ENCODE peak calls at places on chromosomes 2 and 18, in six cellular contexts. One of them, this sample, is unnamed.

GRCh38 chr2:221810216-221810615 is 238.1 kb upstream of the EPHA4 start:
- DNase-seq in keratinocyte: no peak
- DNase-seq in fibroblast of lung: no peak
- DNase-seq in HL-60: no peak
- DNase-seq in HCT116: no peak
- DNase-seq in spleen: no peak
- DNase-seq in this sample: no peak

GRCh38 chr2:207749873-207750272 is 19.8 kb downstream of the FZD5 start:
- DNase-seq in keratinocyte: no peak
- DNase-seq in fibroblast of lung: peak; percentile 59
- DNase-seq in HL-60: no peak
- DNase-seq in HCT116: no peak
- DNase-seq in spleen: no peak
- DNase-seq in this sample: no peak

GRCh38 chr2:30252723-30253688 is 21.7 kb downstream of the LBH start:
- DNase-seq in keratinocyte: no peak
- DNase-seq in fibroblast of lung: peak; percentile 97
- DNase-seq in HL-60: no peak
- DNase-seq in HCT116: no peak
- DNase-seq in spleen: no peak
- DNase-seq in this sample: no peak

GRCh38 chr2:189411860-189412259 is 29.4 kb upstream of the WDR75 start:
- DNase-seq in keratinocyte: peak; percentile 21
- DNase-seq in fibroblast of lung: peak; percentile 94
- DNase-seq in HL-60: no peak
- DNase-seq in HCT116: no peak
- DNase-seq in spleen: no peak
- DNase-seq in this sample: no peak

GRCh38 chr2:3102915-3103569 is 274.6 kb downstream of the EIPR1 start:
- DNase-seq in keratinocyte: no peak
- DNase-seq in fibroblast of lung: no peak
- DNase-seq in HL-60: no peak
- DNase-seq in HCT116: no peak
- DNase-seq in spleen: peak; percentile 48
- DNase-seq in this sample: no peak

GRCh38 chr2:200448460-200448859 is 61.4 kb downstream of the KCTD18 start:
- DNase-seq in keratinocyte: no peak
- DNase-seq in fibroblast of lung: no peak
- DNase-seq in HL-60: no peak
- DNase-seq in HCT116: no peak
- DNase-seq in spleen: no peak
- DNase-seq in this sample: no peak

GRCh38 chr2:205895981-205896655 is 189.9 kb downstream of the INO80D start:
- DNase-seq in keratinocyte: no peak
- DNase-seq in fibroblast of lung: no peak
- DNase-seq in HL-60: no peak
- DNase-seq in HCT116: no peak
- DNase-seq in spleen: no peak
- DNase-seq in this sample: no peak

GRCh38 chr18:56789004-56789888 is 138.1 kb downstream of the WDR7 start:
- DNase-seq in keratinocyte: peak; percentile 5
- DNase-seq in fibroblast of lung: no peak
- DNase-seq in HL-60: no peak
- DNase-seq in HCT116: peak; percentile 23
- DNase-seq in spleen: no peak
- DNase-seq in this sample: no peak

GRCh38 chr2:201618744-201619654 is 24.3 kb downstream of the TMEM237 start:
- DNase-seq in keratinocyte: no peak
- DNase-seq in fibroblast of lung: peak; percentile 56
- DNase-seq in HL-60: no peak
- DNase-seq in HCT116: no peak
- DNase-seq in spleen: peak; percentile 81
- DNase-seq in this sample: no peak

GRCh38 chr2:126668254-126668653 is 12.3 kb downstream of the GYPC start:
- DNase-seq in keratinocyte: no peak
- DNase-seq in fibroblast of lung: no peak
- DNase-seq in HL-60: no peak
- DNase-seq in HCT116: no peak
- DNase-seq in spleen: no peak
- DNase-seq in this sample: no peak

GRCh38 chr2:233005096-233005495 is 8.0 kb downstream of the NGEF start:
- DNase-seq in keratinocyte: no peak
- DNase-seq in fibroblast of lung: no peak
- DNase-seq in HL-60: no peak
- DNase-seq in HCT116: no peak
- DNase-seq in spleen: peak; percentile 53
- DNase-seq in this sample: no peak

GRCh38 chr2:202376460-202377307 is 557 bp downstream of the BMPR2 start:
- DNase-seq in keratinocyte: no peak
- DNase-seq in fibroblast of lung: no peak
- DNase-seq in HL-60: no peak
- DNase-seq in HCT116: no peak
- DNase-seq in spleen: peak; percentile 88
- DNase-seq in this sample: no peak

GRCh38 chr2:96164459-96165184 is 19.4 kb upstream of the DUSP2 start:
- DNase-seq in keratinocyte: no peak
- DNase-seq in fibroblast of lung: no peak
- DNase-seq in HL-60: no peak
- DNase-seq in HCT116: no peak
- DNase-seq in spleen: peak; percentile 88
- DNase-seq in this sample: no peak

GRCh38 chr18:23837591-23837990 is 148.3 kb downstream of the LAMA3 start:
- DNase-seq in keratinocyte: no peak
- DNase-seq in fibroblast of lung: peak; percentile 90
- DNase-seq in HL-60: no peak
- DNase-seq in HCT116: no peak
- DNase-seq in spleen: no peak
- DNase-seq in this sample: peak; percentile 60

GRCh38 chr2:170554278-170554955 is 160.7 kb upstream of the SP5 start:
- DNase-seq in keratinocyte: no peak
- DNase-seq in fibroblast of lung: peak; percentile 54
- DNase-seq in HL-60: no peak
- DNase-seq in HCT116: no peak
- DNase-seq in spleen: no peak
- DNase-seq in this sample: no peak

GRCh38 chr2:192828175-192828574 is 633.4 kb upstream of the TMEFF2 start:
- DNase-seq in keratinocyte: no peak
- DNase-seq in fibroblast of lung: no peak
- DNase-seq in HL-60: no peak
- DNase-seq in HCT116: no peak
- DNase-seq in spleen: peak; percentile 56
- DNase-seq in this sample: no peak

GRCh38 chr2:215793747-215794595 is 219.4 kb downstream of the MREG start:
- DNase-seq in keratinocyte: peak; percentile 35
- DNase-seq in fibroblast of lung: peak; percentile 99
- DNase-seq in HL-60: peak; percentile 64
- DNase-seq in HCT116: peak; percentile 39
- DNase-seq in spleen: no peak
- DNase-seq in this sample: peak; percentile 88

GRCh38 chr18:8081267-8081666 is 514.2 kb downstream of the PTPRM start:
- DNase-seq in keratinocyte: no peak
- DNase-seq in fibroblast of lung: no peak
- DNase-seq in HL-60: no peak
- DNase-seq in HCT116: no peak
- DNase-seq in spleen: no peak
- DNase-seq in this sample: no peak

GRCh38 chr2:98761267-98761781 is 30.4 kb upstream of the MGAT4A start:
- DNase-seq in keratinocyte: no peak
- DNase-seq in fibroblast of lung: no peak
- DNase-seq in HL-60: no peak
- DNase-seq in HCT116: no peak
- DNase-seq in spleen: peak; percentile 74
- DNase-seq in this sample: no peak

GRCh38 chr2:54520687-54521086 is 64.6 kb downstream of the SPTBN1 start:
- DNase-seq in keratinocyte: peak; percentile 41
- DNase-seq in fibroblast of lung: peak; percentile 97
- DNase-seq in HL-60: no peak
- DNase-seq in HCT116: no peak
- DNase-seq in spleen: no peak
- DNase-seq in this sample: peak; percentile 72
- H3K4me3 ChIP-seq in keratinocyte: no peak overlapping the region
- H3K4me3 ChIP-seq in fibroblast of lung: no peak overlapping the region
- H3K4me3 ChIP-seq in HL-60: no peak overlapping the region
- H3K4me3 ChIP-seq in HCT116: no peak overlapping the region
- H3K4me3 ChIP-seq in spleen: no peak overlapping the region
- H3K4me3 ChIP-seq in this sample: no peak overlapping the region

GRCh38 chr2:172969609-172970008 is 106.0 kb upstream of the MAP3K20 start:
- DNase-seq in keratinocyte: no peak
- DNase-seq in fibroblast of lung: peak; percentile 11
- DNase-seq in HL-60: no peak
- DNase-seq in HCT116: no peak
- DNase-seq in spleen: no peak
- DNase-seq in this sample: no peak

GRCh38 chr2:172969171-172969570 is 106.5 kb upstream of the MAP3K20 start:
- DNase-seq in keratinocyte: no peak
- DNase-seq in fibroblast of lung: no peak
- DNase-seq in HL-60: peak; percentile 3
- DNase-seq in HCT116: no peak
- DNase-seq in spleen: no peak
- DNase-seq in this sample: no peak

GRCh38 chr2:172970660-172971059 is 105.0 kb upstream of the MAP3K20 start:
- DNase-seq in keratinocyte: no peak
- DNase-seq in fibroblast of lung: no peak
- DNase-seq in HL-60: no peak
- DNase-seq in HCT116: no peak
- DNase-seq in spleen: no peak
- DNase-seq in this sample: no peak

GRCh38 chr2:172974762-172975161 is 100.9 kb upstream of the MAP3K20 start:
- DNase-seq in keratinocyte: no peak
- DNase-seq in fibroblast of lung: no peak
- DNase-seq in HL-60: no peak
- DNase-seq in HCT116: no peak
- DNase-seq in spleen: no peak
- DNase-seq in this sample: no peak

DNA sequence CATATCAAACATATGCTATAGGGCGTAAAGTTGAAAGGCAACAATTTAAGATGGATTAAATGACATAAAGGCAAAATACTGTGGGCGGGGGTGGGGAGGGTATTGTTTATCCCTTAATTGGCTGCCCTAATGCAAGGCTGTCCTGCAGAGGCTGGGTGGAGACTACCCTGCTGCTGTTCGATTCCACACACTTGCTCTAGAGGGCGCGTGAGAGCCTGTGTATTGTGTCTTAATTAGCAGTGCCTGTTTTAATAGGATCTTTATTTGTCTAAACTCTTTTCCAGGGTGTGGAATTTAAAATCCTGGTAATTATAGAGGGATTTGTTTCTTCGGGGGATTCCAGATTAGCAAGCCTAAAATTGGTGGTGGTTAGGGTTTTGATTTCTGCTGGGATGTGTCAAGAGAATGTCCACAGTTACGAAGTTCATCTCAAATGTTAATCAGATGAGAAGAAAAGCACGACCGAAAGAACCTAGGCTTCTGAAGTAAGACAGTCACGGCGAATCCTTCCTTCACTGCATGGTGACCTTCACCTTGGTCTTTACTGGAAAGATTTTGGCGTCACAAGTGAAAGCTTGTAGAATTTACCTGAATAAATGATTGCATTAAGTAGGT is 103.5 kb upstream of the MAP3K20 start:
- DNase-seq in keratinocyte: no peak
- DNase-seq in fibroblast of lung: peak; percentile 20
- DNase-seq in HL-60: peak; percentile 4
- DNase-seq in HCT116: peak; percentile 36
- DNase-seq in spleen: no peak
- DNase-seq in this sample: no peak
- TF ChIP-seq CTCF in keratinocyte: peak; percentile 87
- TF ChIP-seq CTCF in fibroblast of lung: peak; percentile 98
- TF ChIP-seq CTCF in HL-60: peak; percentile 97
- TF ChIP-seq CTCF in HCT116: peak; percentile 54
- TF ChIP-seq CTCF in spleen: peak; percentile 41
- TF ChIP-seq CTCF in this sample: peak; percentile 86

DNA sequence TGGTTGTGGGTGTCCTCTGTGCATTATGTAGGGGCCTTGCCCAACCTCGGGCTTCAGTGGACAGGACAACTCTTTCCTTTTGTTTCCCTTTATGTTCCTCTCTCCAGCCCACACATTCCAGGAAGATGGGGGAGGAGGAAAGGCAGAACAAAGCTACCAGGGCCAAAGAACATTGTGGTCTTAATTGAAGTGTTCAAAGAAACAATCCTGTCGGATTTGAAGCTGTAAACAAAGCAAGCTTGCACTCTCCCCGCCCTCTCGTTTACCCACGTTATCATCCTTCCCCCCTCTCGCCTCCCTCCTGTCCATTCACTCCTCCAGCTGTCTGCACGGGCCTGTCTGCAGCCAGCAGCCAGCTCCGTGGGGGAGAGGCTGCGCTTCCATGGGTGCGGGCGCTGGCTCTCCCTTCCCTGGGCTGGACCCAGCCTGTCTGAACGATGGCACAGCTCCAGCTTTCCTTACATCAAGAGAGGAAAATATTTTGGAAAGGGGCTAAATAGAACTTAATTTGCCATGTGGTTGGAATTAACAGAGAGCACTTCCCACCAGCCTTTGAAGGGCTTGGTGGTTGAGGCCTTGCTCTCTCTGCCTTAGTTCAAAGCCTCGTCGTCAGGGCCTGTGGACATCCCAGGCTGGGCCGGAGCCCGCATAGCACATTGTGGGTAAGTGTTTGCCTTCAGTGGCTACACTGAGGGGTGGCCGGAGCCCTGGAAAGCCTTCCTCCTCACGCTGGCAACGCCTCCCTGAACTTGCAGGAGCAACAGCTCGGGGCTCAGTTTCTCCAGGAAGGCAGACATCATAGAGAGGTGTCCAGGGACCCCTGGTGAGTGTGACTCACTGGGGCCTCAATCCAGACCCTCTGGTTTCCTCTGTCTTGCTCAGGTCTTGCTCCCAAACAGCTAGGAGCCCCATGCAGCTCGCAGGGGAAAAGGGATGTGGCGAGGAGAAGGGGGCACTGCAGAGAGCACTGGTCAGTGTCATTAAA is 60.6 kb upstream of the HS6ST1 start:
- DNase-seq in keratinocyte: no peak
- DNase-seq in fibroblast of lung: peak; percentile 61
- DNase-seq in HL-60: no peak
- DNase-seq in HCT116: no peak
- DNase-seq in spleen: peak; percentile 75
- DNase-seq in this sample: no peak
- H3K27me3 ChIP-seq in keratinocyte: no peaks in the 10 kb centered on the region
- H3K27me3 ChIP-seq in fibroblast of lung: no peaks in the 10 kb centered on the region
- H3K27me3 ChIP-seq in HL-60: no peaks in the 10 kb centered on the region
- H3K27me3 ChIP-seq in HCT116: no peaks in the 10 kb centered on the region
- H3K27me3 ChIP-seq in spleen: no peaks in the 10 kb centered on the region
- H3K27me3 ChIP-seq in this sample: no peaks in the 10 kb centered on the region

GRCh38 chr18:76547306-76547705 is 52.3 kb upstream of the ZNF516 start:
- DNase-seq in keratinocyte: no peak
- DNase-seq in fibroblast of lung: no peak
- DNase-seq in HL-60: no peak
- DNase-seq in HCT116: no peak
- DNase-seq in spleen: no peak
- DNase-seq in this sample: no peak

GRCh38 chr18:76545433-76546281 is 50.6 kb upstream of the ZNF516 start:
- DNase-seq in keratinocyte: no peak
- DNase-seq in fibroblast of lung: no peak
- DNase-seq in HL-60: peak; percentile 63
- DNase-seq in HCT116: no peak
- DNase-seq in spleen: no peak
- DNase-seq in this sample: no peak

GRCh38 chr18:76548541-76548940 is 53.5 kb upstream of the ZNF516 start:
- DNase-seq in keratinocyte: no peak
- DNase-seq in fibroblast of lung: no peak
- DNase-seq in HL-60: no peak
- DNase-seq in HCT116: no peak
- DNase-seq in spleen: peak; percentile 66
- DNase-seq in this sample: no peak

GRCh38 chr18:76544511-76545350 is 49.7 kb upstream of the ZNF516 start:
- DNase-seq in keratinocyte: no peak
- DNase-seq in fibroblast of lung: no peak
- DNase-seq in HL-60: no peak
- DNase-seq in HCT116: no peak
- DNase-seq in spleen: no peak
- DNase-seq in this sample: no peak

GRCh38 chr18:76546282-76546572 is 51.2 kb upstream of the ZNF516 start:
- DNase-seq in keratinocyte: no peak
- DNase-seq in fibroblast of lung: no peak
- DNase-seq in HL-60: no peak
- DNase-seq in HCT116: no peak
- DNase-seq in spleen: no peak
- DNase-seq in this sample: no peak
- H3K4me3 ChIP-seq in keratinocyte: no peak overlapping the region
- H3K4me3 ChIP-seq in fibroblast of lung: no peak overlapping the region
- H3K4me3 ChIP-seq in HL-60: peak overlapping the region; percentile 11
- H3K4me3 ChIP-seq in HCT116: no peak overlapping the region
- H3K4me3 ChIP-seq in spleen: no peak overlapping the region
- H3K4me3 ChIP-seq in this sample: no peak overlapping the region